ENCODE peak calls at places on chromosome 18, in six cellular contexts. E, F, V, B, Z and A are unnamed samples.

GRCh38 chr18:77114564-77115391 is 17.8 kb downstream of the MBP start:
- DNase-seq in E (no peak), F (no peak), V (peak), B (peak), Z (no peak), A (peak)

GRCh38 chr18:73942081-73942625 is 205.5 kb downstream of the FBXO15 start:
- DNase-seq in E (no peak), F (no peak), V (no peak), B (no peak), Z (no peak), A (no peak)

GRCh38 chr18:38369772-38370690 is 804.4 kb upstream of the CELF4 start:
- DNase-seq in E (no peak), F (no peak), V (no peak), B (no peak), Z (no peak), A (no peak)

GRCh38 chr18:51068111-51068510 is 38.1 kb downstream of the SMAD4 start:
- DNase-seq in E (no peak), F (no peak), V (peak), B (no peak), Z (no peak), A (no peak)

GRCh38 chr18:79352432-79352831 is 43.3 kb upstream of the NFATC1 start:
- DNase-seq in E (no peak), F (no peak), V (no peak), B (no peak), Z (no peak), A (no peak)

GRCh38 chr18:45526120-45526841 is 89.0 kb upstream of the SLC14A2 start:
- DNase-seq in E (no peak), F (no peak), V (no peak), B (no peak), Z (no peak), A (no peak)

GRCh38 chr18:50410894-50411293 is 36.0 kb downstream of the SKA1 start:
- DNase-seq in E (no peak), F (no peak), V (peak), B (no peak), Z (no peak), A (no peak)

GRCh38 chr18:77262655-77263470 is 13.2 kb downstream of the GALR1 start:
- DNase-seq in E (no peak), F (no peak), V (no peak), B (no peak), Z (no peak), A (no peak)

GRCh38 chr18:8705941-8706544 is 687 bp downstream of the MTCL1 start:
- DNase-seq in E (no peak), F (no peak), V (no peak), B (no peak), Z (peak), A (no peak)

GRCh38 chr18:13568443-13569392 is 157.6 kb downstream of the FAM210A start:
- DNase-seq in E (no peak), F (no peak), V (no peak), B (no peak), Z (peak), A (no peak)

GRCh38 chr18:1017679-1018078 is 113.0 kb downstream of the ADCYAP1 start:
- DNase-seq in E (no peak), F (no peak), V (no peak), B (no peak), Z (no peak), A (no peak)

GRCh38 chr18:13658444-13659204 is 67.7 kb downstream of the FAM210A start:
- DNase-seq in E (no peak), F (no peak), V (no peak), B (no peak), Z (no peak), A (no peak)

GRCh38 chr18:8657873-8658521 is 47.4 kb upstream of the MTCL1 start:
- DNase-seq in E (no peak), F (no peak), V (peak), B (no peak), Z (no peak), A (no peak)

GRCh38 chr18:903703-904102 is 968 bp upstream of the ADCYAP1 start:
- DNase-seq in E (no peak), F (peak), V (peak), B (no peak), Z (no peak), A (peak)

GRCh38 chr18:77478619-77479018 is 229.0 kb downstream of the GALR1 start:
- DNase-seq in E (no peak), F (no peak), V (no peak), B (peak), Z (no peak), A (peak)

GRCh38 chr18:57970356-57971095 is 73.5 kb upstream of the NEDD4L start:
- DNase-seq in E (peak), F (no peak), V (no peak), B (no peak), Z (no peak), A (no peak)

GRCh38 chr18:11389281-11389680 is 220.1 kb upstream of the SLC35G4 start:
- DNase-seq in E (no peak), F (no peak), V (no peak), B (no peak), Z (no peak), A (peak)

GRCh38 chr18:56199580-56200320 is 438.6 kb downstream of the TXNL1 start:
- DNase-seq in E (no peak), F (no peak), V (no peak), B (no peak), Z (no peak), A (no peak)

GRCh38 chr18:55858661-55859111 is 270.7 kb upstream of the TCF4 start:
- DNase-seq in E (no peak), F (no peak), V (no peak), B (no peak), Z (no peak), A (no peak)

GRCh38 chr18:50879302-50880107 is 587 bp downstream of the ME2 start:
- DNase-seq in E (no peak), F (peak), V (peak), B (no peak), Z (peak), A (peak)

GRCh38 chr18:29652797-29653196 is 1389.7 kb downstream of the DSC3 start:
- DNase-seq in E (no peak), F (no peak), V (no peak), B (no peak), Z (no peak), A (no peak)

GRCh38 chr18:57585421-57585820 is 1.1 kb downstream of the FECH start:
- DNase-seq in E (no peak), F (no peak), V (peak), B (no peak), Z (no peak), A (no peak)

GRCh38 chr18:12438257-12438656 is 30.5 kb downstream of the PRELID3A start:
- DNase-seq in E (no peak), F (no peak), V (no peak), B (no peak), Z (no peak), A (no peak)

GRCh38 chr18:2573408-2573807 is 2.1 kb downstream of the NDC80 start:
- DNase-seq in E (no peak), F (no peak), V (no peak), B (no peak), Z (no peak), A (no peak)
- H3K4me3 ChIP-seq in E (peak), F (peak), V (no peak), B (no peak), Z (peak), A (no peak)

GRCh38 chr18:63936932-63937393 is 12.1 kb upstream of the HMSD start:
- DNase-seq in E (no peak), F (no peak), V (no peak), B (no peak), Z (no peak), A (no peak)
- H3K4me3 ChIP-seq in E (peak), F (peak), V (peak), B (peak), Z (no peak), A (no peak)

GRCh38 chr18:70553245-70553960 is 264.6 kb downstream of the SOCS6 start:
- DNase-seq in E (no peak), F (no peak), V (no peak), B (no peak), Z (no peak), A (no peak)

GRCh38 chr18:70553961-70554325 is 265.1 kb downstream of the SOCS6 start:
- DNase-seq in E (no peak), F (no peak), V (no peak), B (no peak), Z (no peak), A (no peak)

GRCh38 chr18:70558371-70558770 is 269.5 kb downstream of the SOCS6 start:
- DNase-seq in E (no peak), F (no peak), V (no peak), B (no peak), Z (no peak), A (no peak)

GRCh38 chr18:70559446-70559845 is 270.6 kb downstream of the SOCS6 start:
- DNase-seq in E (no peak), F (no peak), V (no peak), B (no peak), Z (no peak), A (no peak)

DNA sequence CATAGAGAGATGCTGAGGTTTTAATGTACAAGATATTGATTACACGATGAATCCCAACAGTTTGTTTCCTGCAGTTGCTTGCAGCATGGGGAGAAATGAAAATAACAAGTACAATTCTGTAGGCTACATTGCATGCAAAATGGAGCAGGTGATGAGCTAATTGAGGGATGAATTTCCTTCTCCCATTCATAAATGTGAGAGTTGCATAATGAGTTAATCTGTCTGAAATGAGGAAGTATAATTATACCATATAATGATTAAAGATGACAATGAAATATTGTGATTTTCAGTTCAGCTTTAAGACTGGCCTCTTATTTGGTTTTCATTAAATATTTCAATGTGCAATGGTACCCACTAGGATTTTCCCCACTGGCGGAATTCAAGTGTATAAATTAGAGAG is 266.2 kb downstream of the SOCS6 start:
- DNase-seq in E (no peak), F (no peak), V (no peak), B (no peak), Z (no peak), A (no peak)
- H3K4me3 ChIP-seq in E (no peak), F (no peak), V (no peak), B (no peak), Z (no peak), A (no peak)

GRCh38 chr18:48158721-48159120 is 228.3 kb upstream of the SMAD2 start:
- DNase-seq in E (no peak), F (no peak), V (no peak), B (no peak), Z (no peak), A (no peak)

GRCh38 chr18:48161911-48162698 is 231.6 kb upstream of the SMAD2 start:
- DNase-seq in E (no peak), F (no peak), V (no peak), B (no peak), Z (no peak), A (no peak)

GRCh38 chr18:48159816-48160215 is 229.4 kb upstream of the SMAD2 start:
- DNase-seq in E (no peak), F (no peak), V (no peak), B (peak), Z (no peak), A (no peak)

GRCh38 chr18:48161201-48161910 is 230.9 kb upstream of the SMAD2 start:
- DNase-seq in E (no peak), F (peak), V (peak), B (peak), Z (no peak), A (no peak)

GRCh38 chr18:48160622-48161021 is 230.2 kb upstream of the SMAD2 start:
- DNase-seq in E (no peak), F (no peak), V (no peak), B (peak), Z (no peak), A (no peak)
- H3K4me3 ChIP-seq in E (peak), F (no peak), V (no peak), B (no peak), Z (no peak), A (no peak)

GRCh38 chr18:54815086-54815485 is 13.2 kb upstream of the RAB27B start:
- DNase-seq in E (no peak), F (no peak), V (no peak), B (no peak), Z (no peak), A (no peak)

GRCh38 chr18:54812885-54813284 is 15.4 kb upstream of the RAB27B start:
- DNase-seq in E (no peak), F (no peak), V (no peak), B (no peak), Z (no peak), A (peak)

GRCh38 chr18:54813305-54813704 is 15.0 kb upstream of the RAB27B start:
- DNase-seq in E (no peak), F (no peak), V (no peak), B (no peak), Z (no peak), A (no peak)
- H3K4me3 ChIP-seq in E (no peak), F (no peak), V (no peak), B (no peak), Z (no peak), A (no peak)

DNA sequence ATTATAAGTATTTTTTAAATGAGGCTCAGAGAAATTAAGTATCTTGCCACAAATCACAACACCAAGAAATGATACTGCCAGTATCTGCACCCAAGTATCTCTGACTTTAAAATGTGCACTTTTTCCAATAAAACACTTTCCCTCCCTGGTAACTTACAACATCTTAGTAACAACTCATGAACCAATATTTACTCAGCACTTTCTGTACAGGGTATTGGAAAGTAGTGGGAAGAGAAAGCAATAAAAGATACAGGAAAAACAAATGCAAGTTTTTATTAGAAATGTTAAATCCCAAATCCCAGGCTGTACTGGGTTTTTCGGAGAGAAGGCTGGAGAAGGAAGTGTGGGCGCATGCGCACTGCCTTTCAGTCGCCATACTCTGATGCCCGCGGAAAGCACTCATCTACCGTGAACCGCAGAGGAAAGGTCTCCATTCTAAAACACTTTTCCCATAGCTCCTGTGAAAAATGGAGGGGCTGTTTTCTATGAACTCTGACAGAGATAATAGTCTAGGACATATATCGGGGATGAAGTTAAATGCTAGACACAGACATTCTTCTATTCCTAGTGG is 52.1 kb downstream of the L3MBTL4 start:
- DNase-seq in E (no peak), F (no peak), V (no peak), B (no peak), Z (no peak), A (no peak)
- H3K4me3 ChIP-seq in E (no peak), F (no peak), V (no peak), B (no peak), Z (no peak), A (no peak)

DNA sequence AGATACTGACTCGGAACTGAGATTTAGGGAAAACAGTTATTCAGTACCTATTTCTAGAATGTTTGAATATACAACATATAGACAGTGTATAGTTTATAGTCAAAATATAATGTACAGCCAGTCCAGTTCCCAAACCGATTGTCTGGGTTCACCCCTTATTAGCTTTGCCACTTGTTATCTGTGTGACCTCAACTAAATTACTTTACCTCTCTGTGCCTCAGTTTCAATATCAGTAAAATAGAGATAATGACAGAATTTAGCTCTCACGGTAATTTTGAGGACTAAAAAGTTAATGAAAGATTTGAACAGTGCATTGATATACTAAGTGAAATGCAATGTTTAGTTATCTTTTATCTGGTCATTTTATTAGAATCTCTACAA is 750 bp upstream of the RIOK3 start:
- DNase-seq in E (no peak), F (no peak), V (no peak), B (no peak), Z (no peak), A (no peak)
- H3K4me3 ChIP-seq in E (peak), F (peak), V (peak), B (peak), Z (peak), A (peak)

DNA sequence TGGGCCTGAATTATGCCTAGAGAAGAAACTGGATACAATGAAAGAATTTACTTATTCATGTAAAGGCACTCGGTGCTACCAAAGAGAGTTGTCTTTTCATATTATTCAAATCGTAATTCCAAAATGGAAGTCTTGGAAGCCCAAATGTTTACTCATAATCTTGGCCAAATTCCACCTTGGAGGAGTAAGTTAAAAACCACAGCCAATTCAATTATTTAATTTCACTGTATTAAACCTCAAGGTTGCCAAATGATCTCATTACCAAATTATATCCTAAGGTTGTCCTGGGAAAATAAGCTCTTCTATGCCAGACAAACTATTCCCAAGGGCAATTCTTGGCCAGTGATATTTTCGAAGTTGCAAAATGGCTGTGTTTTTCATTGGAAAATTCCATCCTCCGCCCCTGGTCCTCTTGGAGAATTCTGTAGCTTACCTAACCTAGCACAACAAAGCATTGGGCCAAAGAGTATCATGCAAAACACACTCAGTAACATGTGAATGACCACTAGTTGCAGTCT is 11.1 kb upstream of the VPS4B start:
- DNase-seq in E (no peak), F (no peak), V (no peak), B (peak), Z (no peak), A (no peak)
- H3K4me3 ChIP-seq in E (no peak), F (no peak), V (no peak), B (no peak), Z (no peak), A (no peak)

DNA sequence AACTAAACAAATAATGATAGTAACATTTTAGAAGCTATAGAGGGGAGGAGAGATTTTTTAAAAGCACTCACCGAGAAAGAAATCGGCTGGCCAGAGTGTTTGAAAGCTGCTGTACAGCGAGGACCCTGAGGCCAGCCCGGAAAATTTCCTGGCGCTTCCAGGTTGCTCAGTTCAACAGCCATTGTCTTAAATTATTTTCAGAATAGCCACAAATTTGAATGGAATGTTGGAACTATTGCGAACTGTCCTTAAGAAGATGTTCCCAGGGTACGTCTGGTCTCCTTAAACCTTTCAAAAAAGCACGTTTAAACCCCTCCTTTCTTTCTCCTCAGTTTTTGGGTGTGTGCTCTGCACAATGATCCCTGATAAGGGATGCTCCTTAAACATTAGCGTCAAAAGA is 14.4 kb upstream of the LPIN2 start:
- DNase-seq in E (no peak), F (no peak), V (no peak), B (no peak), Z (no peak), A (no peak)
- H3K4me3 ChIP-seq in E (no peak), F (no peak), V (no peak), B (no peak), Z (no peak), A (no peak)

DNA sequence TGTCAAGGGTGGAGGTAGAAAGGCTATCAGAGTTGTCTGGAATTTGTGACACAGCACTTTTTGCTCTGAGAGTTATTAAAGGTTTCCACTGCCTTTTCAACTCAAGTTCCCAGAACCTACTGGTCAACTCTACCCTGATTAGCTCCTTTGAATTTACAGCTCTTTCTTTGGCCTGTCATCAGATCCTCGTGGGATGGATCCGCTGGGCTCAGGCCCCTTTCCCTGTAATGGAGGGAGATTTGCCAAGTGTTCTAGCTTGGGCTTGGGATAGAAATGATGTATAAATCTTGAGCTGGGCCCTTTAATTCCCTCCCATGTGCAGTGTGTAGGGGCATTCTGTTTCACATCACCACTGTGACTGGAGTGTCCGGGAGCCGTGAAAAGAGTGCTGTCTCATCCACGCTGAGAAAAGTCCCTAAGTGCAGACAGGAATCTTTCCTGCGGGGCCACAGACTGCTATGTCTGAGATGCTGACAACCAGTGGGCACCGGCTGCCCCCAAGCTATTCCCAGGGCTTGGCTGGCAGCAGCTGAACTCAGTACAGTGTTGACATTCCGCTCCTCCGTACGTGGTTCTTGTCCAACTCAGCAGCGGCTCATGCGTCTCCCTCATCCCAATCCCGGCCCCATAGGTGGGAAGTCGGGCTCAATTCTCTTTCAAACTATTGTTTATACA is 46.9 kb upstream of the ARHGAP28 start:
- DNase-seq in E (no peak), F (peak), V (peak), B (no peak), Z (no peak), A (no peak)
- H3K4me3 ChIP-seq in E (no peak), F (no peak), V (no peak), B (no peak), Z (no peak), A (no peak)